ENCODE peak calls at places on chromosomes 7 and 10, in eight cellular contexts. One of them, this sample, is unnamed. For H3K4me1, the result is how much of the 10 kb centered on the place peaks cover.

GRCh38 chr10:98028168-98028770 is 2.2 kb downstream of the CRTAC1 start:
- DNase-seq in fibroblast of lung: peak
- DNase-seq in psoas muscle: no peak
- DNase-seq in right atrium auricular region: peak
- DNase-seq in endodermal cell: peak
- DNase-seq in thoracic aorta: no peak
- DNase-seq in GM23338: peak
- DNase-seq in hepatocyte: peak
- DNase-seq in this sample: no peak

GRCh38 chr10:101840741-101841453 is 2.7 kb downstream of the KCNIP2 start:
- DNase-seq in hepatocyte: peak
- DNase-seq in right atrium auricular region: peak
- DNase-seq in fibroblast of lung: peak
- DNase-seq in thoracic aorta: no peak
- DNase-seq in GM23338: peak
- DNase-seq in psoas muscle: peak
- DNase-seq in endodermal cell: peak
- DNase-seq in this sample: peak

GRCh38 chr7:95367606-95368005 is 28.6 kb downstream of the PON3 start:
- DNase-seq in thoracic aorta: no peak
- DNase-seq in endodermal cell: no peak
- DNase-seq in psoas muscle: no peak
- DNase-seq in hepatocyte: no peak
- DNase-seq in right atrium auricular region: no peak
- DNase-seq in fibroblast of lung: no peak
- DNase-seq in GM23338: no peak
- DNase-seq in this sample: no peak

GRCh38 chr7:22587322-22587721 is 87.3 kb upstream of the STEAP1B start:
- DNase-seq in GM23338: no peak
- DNase-seq in right atrium auricular region: no peak
- DNase-seq in hepatocyte: no peak
- DNase-seq in endodermal cell: no peak
- DNase-seq in fibroblast of lung: peak
- DNase-seq in psoas muscle: no peak
- DNase-seq in thoracic aorta: no peak
- DNase-seq in this sample: no peak

GRCh38 chr7:108026647-108027046 is 23.7 kb upstream of the LAMB1 start:
- DNase-seq in right atrium auricular region: no peak
- DNase-seq in thoracic aorta: no peak
- DNase-seq in endodermal cell: no peak
- DNase-seq in GM23338: no peak
- DNase-seq in fibroblast of lung: peak
- DNase-seq in hepatocyte: no peak
- DNase-seq in psoas muscle: no peak
- DNase-seq in this sample: no peak

GRCh38 chr10:132606031-132606491 is 68.5 kb downstream of the INPP5A start:
- DNase-seq in GM23338: no peak
- DNase-seq in endodermal cell: no peak
- DNase-seq in right atrium auricular region: no peak
- DNase-seq in fibroblast of lung: no peak
- DNase-seq in thoracic aorta: no peak
- DNase-seq in psoas muscle: no peak
- DNase-seq in hepatocyte: no peak
- DNase-seq in this sample: peak

GRCh38 chr7:1709900-1710299 is 39.8 kb downstream of the ELFN1 start:
- DNase-seq in psoas muscle: no peak
- DNase-seq in hepatocyte: no peak
- DNase-seq in fibroblast of lung: no peak
- DNase-seq in right atrium auricular region: no peak
- DNase-seq in thoracic aorta: no peak
- DNase-seq in endodermal cell: no peak
- DNase-seq in GM23338: no peak
- DNase-seq in this sample: no peak

GRCh38 chr7:158325530-158326381 is 261.9 kb downstream of the PTPRN2 start:
- DNase-seq in thoracic aorta: no peak
- DNase-seq in endodermal cell: peak
- DNase-seq in psoas muscle: no peak
- DNase-seq in hepatocyte: peak
- DNase-seq in GM23338: peak
- DNase-seq in fibroblast of lung: no peak
- DNase-seq in right atrium auricular region: peak
- DNase-seq in this sample: peak

GRCh38 chr10:59945590-59945989 is 39.2 kb upstream of the CCDC6 start:
- DNase-seq in fibroblast of lung: no peak
- DNase-seq in endodermal cell: no peak
- DNase-seq in psoas muscle: no peak
- DNase-seq in right atrium auricular region: no peak
- DNase-seq in hepatocyte: no peak
- DNase-seq in thoracic aorta: no peak
- DNase-seq in GM23338: no peak
- DNase-seq in this sample: no peak

GRCh38 chr7:94969434-94970084 is 62.2 kb downstream of the PPP1R9A start:
- DNase-seq in thoracic aorta: no peak
- DNase-seq in psoas muscle: no peak
- DNase-seq in fibroblast of lung: no peak
- DNase-seq in right atrium auricular region: no peak
- DNase-seq in endodermal cell: peak
- DNase-seq in GM23338: peak
- DNase-seq in hepatocyte: peak
- DNase-seq in this sample: no peak

GRCh38 chr7:32034052-32034451 is 36.2 kb downstream of the PDE1C start:
- DNase-seq in thoracic aorta: no peak
- DNase-seq in fibroblast of lung: no peak
- DNase-seq in GM23338: peak
- DNase-seq in endodermal cell: no peak
- DNase-seq in hepatocyte: peak
- DNase-seq in right atrium auricular region: no peak
- DNase-seq in psoas muscle: no peak
- DNase-seq in this sample: no peak

GRCh38 chr7:118872568-118872967 is 648.1 kb downstream of the ANKRD7 start:
- DNase-seq in psoas muscle: no peak
- DNase-seq in GM23338: no peak
- DNase-seq in endodermal cell: no peak
- DNase-seq in fibroblast of lung: no peak
- DNase-seq in thoracic aorta: no peak
- DNase-seq in hepatocyte: peak
- DNase-seq in right atrium auricular region: no peak
- DNase-seq in this sample: no peak

GRCh38 chr10:110502851-110503301 is 5.2 kb downstream of the DUSP5 start:
- DNase-seq in fibroblast of lung: peak
- DNase-seq in thoracic aorta: no peak
- DNase-seq in psoas muscle: no peak
- DNase-seq in GM23338: no peak
- DNase-seq in endodermal cell: no peak
- DNase-seq in right atrium auricular region: no peak
- DNase-seq in hepatocyte: peak
- DNase-seq in this sample: no peak

GRCh38 chr10:110502072-110502845 is 4.6 kb downstream of the DUSP5 start:
- DNase-seq in psoas muscle: no peak
- DNase-seq in endodermal cell: no peak
- DNase-seq in hepatocyte: no peak
- DNase-seq in right atrium auricular region: no peak
- DNase-seq in fibroblast of lung: no peak
- DNase-seq in GM23338: no peak
- DNase-seq in thoracic aorta: no peak
- DNase-seq in this sample: no peak

GRCh38 chr10:110504111-110504735 is 6.5 kb downstream of the DUSP5 start:
- DNase-seq in thoracic aorta: no peak
- DNase-seq in right atrium auricular region: no peak
- DNase-seq in hepatocyte: no peak
- DNase-seq in GM23338: no peak
- DNase-seq in endodermal cell: no peak
- DNase-seq in fibroblast of lung: peak
- DNase-seq in psoas muscle: peak
- DNase-seq in this sample: no peak

GRCh38 chr10:110505130-110505815 is 7.6 kb downstream of the DUSP5 start:
- DNase-seq in right atrium auricular region: no peak
- DNase-seq in hepatocyte: no peak
- DNase-seq in endodermal cell: no peak
- DNase-seq in thoracic aorta: no peak
- DNase-seq in GM23338: no peak
- DNase-seq in fibroblast of lung: no peak
- DNase-seq in psoas muscle: no peak
- DNase-seq in this sample: no peak

GRCh38 chr10:110503528-110504110 is 5.9 kb downstream of the DUSP5 start:
- DNase-seq in hepatocyte: no peak
- DNase-seq in endodermal cell: no peak
- DNase-seq in right atrium auricular region: no peak
- DNase-seq in fibroblast of lung: no peak
- DNase-seq in psoas muscle: no peak
- DNase-seq in GM23338: no peak
- DNase-seq in thoracic aorta: no peak
- DNase-seq in this sample: no peak
- H3K4me1 ChIP-seq in hepatocyte: under half
- H3K4me1 ChIP-seq in endodermal cell: under half
- H3K4me1 ChIP-seq in right atrium auricular region: under half
- H3K4me1 ChIP-seq in fibroblast of lung: under half
- H3K4me1 ChIP-seq in psoas muscle: under half
- H3K4me1 ChIP-seq in GM23338: under half
- H3K4me1 ChIP-seq in thoracic aorta: under half
- H3K4me1 ChIP-seq in this sample: half or more

GRCh38 chr7:50662059-50662689 is 97.0 kb upstream of the DDC start:
- DNase-seq in GM23338: no peak
- DNase-seq in fibroblast of lung: no peak
- DNase-seq in hepatocyte: no peak
- DNase-seq in right atrium auricular region: peak
- DNase-seq in psoas muscle: no peak
- DNase-seq in endodermal cell: peak
- DNase-seq in thoracic aorta: no peak
- DNase-seq in this sample: no peak
- H3K4me3 ChIP-seq in GM23338: no peak
- H3K4me3 ChIP-seq in fibroblast of lung: no peak
- H3K4me3 ChIP-seq in hepatocyte: no peak
- H3K4me3 ChIP-seq in right atrium auricular region: no peak
- H3K4me3 ChIP-seq in psoas muscle: no peak
- H3K4me3 ChIP-seq in endodermal cell: no peak
- H3K4me3 ChIP-seq in thoracic aorta: no peak
- H3K4me3 ChIP-seq in this sample: no peak

GRCh38 chr10:128047337-128047736 is 78.9 kb downstream of the MKI67 start:
- DNase-seq in psoas muscle: peak
- DNase-seq in right atrium auricular region: peak
- DNase-seq in thoracic aorta: no peak
- DNase-seq in endodermal cell: peak
- DNase-seq in fibroblast of lung: no peak
- DNase-seq in hepatocyte: peak
- DNase-seq in GM23338: peak
- DNase-seq in this sample: peak

GRCh38 chr10:128050117-128050516 is 76.1 kb downstream of the MKI67 start:
- DNase-seq in thoracic aorta: no peak
- DNase-seq in GM23338: no peak
- DNase-seq in hepatocyte: no peak
- DNase-seq in right atrium auricular region: no peak
- DNase-seq in fibroblast of lung: no peak
- DNase-seq in endodermal cell: no peak
- DNase-seq in psoas muscle: no peak
- DNase-seq in this sample: peak

GRCh38 chr10:128047991-128048826 is 78.0 kb downstream of the MKI67 start:
- DNase-seq in GM23338: no peak
- DNase-seq in endodermal cell: no peak
- DNase-seq in thoracic aorta: no peak
- DNase-seq in fibroblast of lung: peak
- DNase-seq in right atrium auricular region: peak
- DNase-seq in psoas muscle: no peak
- DNase-seq in hepatocyte: peak
- DNase-seq in this sample: peak

GRCh38 chr10:128050937-128051336 is 75.3 kb downstream of the MKI67 start:
- DNase-seq in thoracic aorta: no peak
- DNase-seq in hepatocyte: no peak
- DNase-seq in fibroblast of lung: no peak
- DNase-seq in psoas muscle: no peak
- DNase-seq in right atrium auricular region: no peak
- DNase-seq in endodermal cell: no peak
- DNase-seq in GM23338: no peak
- DNase-seq in this sample: peak

DNA sequence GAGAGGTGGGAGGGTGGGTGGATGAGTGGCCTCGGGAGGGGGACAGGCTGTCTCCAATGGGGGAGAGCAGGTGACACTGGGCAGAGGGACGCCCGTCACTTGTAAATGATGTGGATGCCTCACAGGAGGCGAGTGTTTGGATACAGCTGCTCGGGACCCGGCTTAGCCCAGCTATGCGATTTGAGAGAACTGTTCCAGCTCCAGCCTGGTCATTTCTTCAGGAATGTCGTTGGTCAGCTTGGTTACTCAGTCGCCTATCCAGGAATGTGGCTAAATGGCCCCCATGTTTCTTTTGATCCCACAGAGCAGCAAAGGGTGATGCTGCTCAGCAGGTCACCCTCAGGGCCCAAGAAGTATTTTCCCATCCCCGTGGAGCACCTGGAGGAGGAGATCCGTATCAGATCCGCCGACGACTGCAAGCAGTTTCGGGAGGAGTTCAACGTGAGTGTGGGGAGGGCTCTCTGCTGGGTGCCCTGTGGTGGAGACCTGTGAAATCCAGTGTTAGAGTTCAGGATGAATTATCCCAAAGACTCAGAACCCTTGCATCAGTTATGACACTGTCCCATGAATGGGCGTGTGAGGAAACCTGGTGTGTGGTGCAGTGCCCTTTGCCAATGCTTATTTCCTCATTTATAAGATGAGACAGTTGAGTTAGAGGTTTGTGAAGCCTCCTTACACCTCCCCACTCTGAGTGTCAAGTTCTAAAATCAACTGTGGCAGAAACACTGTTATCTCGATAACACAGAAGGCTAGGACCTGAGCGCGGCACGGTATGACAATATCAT is 76.8 kb downstream of the MKI67 start:
- DNase-seq in GM23338: no peak
- DNase-seq in endodermal cell: no peak
- DNase-seq in thoracic aorta: no peak
- DNase-seq in right atrium auricular region: no peak
- DNase-seq in fibroblast of lung: no peak
- DNase-seq in hepatocyte: no peak
- DNase-seq in psoas muscle: no peak
- DNase-seq in this sample: peak
- H3K27ac ChIP-seq in GM23338: no peak
- H3K27ac ChIP-seq in endodermal cell: no peak
- H3K27ac ChIP-seq in thoracic aorta: peak
- H3K27ac ChIP-seq in right atrium auricular region: peak
- H3K27ac ChIP-seq in fibroblast of lung: no peak
- H3K27ac ChIP-seq in hepatocyte: no peak
- H3K27ac ChIP-seq in psoas muscle: no peak
- H3K27ac ChIP-seq in this sample: peak

DNA sequence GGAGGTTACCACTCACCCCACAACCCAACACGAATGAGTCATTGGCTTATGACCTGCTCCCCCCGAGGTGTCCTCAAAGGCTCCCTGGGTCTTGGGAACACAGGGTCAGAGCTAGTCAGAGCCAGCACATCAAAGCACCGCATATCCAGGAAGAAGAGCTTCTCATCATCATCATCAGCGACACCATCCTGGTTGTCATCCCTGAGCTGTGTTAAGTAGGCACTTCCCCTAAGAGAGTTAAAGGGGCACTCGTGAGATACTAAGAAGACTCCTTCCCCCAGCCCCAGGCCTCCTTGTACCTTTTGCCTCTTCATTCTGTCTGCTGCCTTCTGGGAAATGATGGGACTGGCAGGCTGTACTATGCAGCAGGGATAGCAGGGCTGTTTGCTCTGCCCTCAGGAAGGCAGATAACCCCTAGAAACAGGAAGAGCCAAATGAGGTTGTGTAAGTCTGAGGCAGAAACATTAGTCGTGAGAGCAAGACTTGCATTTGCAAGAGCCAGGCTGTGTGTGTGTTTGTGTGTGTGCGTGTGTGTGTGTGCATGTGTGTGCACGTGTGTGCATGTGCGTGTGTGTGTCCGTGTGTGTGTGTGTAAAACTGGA is 11.1 kb upstream of the CPA1 start:
- DNase-seq in GM23338: no peak
- DNase-seq in psoas muscle: no peak
- DNase-seq in endodermal cell: no peak
- DNase-seq in thoracic aorta: no peak
- DNase-seq in right atrium auricular region: no peak
- DNase-seq in hepatocyte: peak
- DNase-seq in fibroblast of lung: peak
- DNase-seq in this sample: peak
- H3K4me1 ChIP-seq in GM23338: under half
- H3K4me1 ChIP-seq in psoas muscle: half or more
- H3K4me1 ChIP-seq in endodermal cell: under half
- H3K4me1 ChIP-seq in thoracic aorta: half or more
- H3K4me1 ChIP-seq in right atrium auricular region: under half
- H3K4me1 ChIP-seq in hepatocyte: half or more
- H3K4me1 ChIP-seq in fibroblast of lung: half or more
- H3K4me1 ChIP-seq in this sample: under half

This sample was measured in spleen.